ENCODE peak calls at places on chromosomes 3 and 15, in six cellular contexts. I, R, V, W, P and O are unnamed samples.

GRCh38 chr3:155296413-155296812 is 2.9 kb upstream of the STRIT1 start:
- DNase-seq in P (no peak), R (no peak), I (no peak), V (no peak), W (no peak), O (no peak)

GRCh38 chr3:152287898-152288576 is 19.3 kb downstream of the MBNL1 start:
- DNase-seq in P (no peak), I (peak; percentile 46), V (no peak), R (no peak), W (no peak), O (no peak)

GRCh38 chr3:113241292-113242033 is 30.1 kb downstream of the BOC start:
- DNase-seq in P (no peak), R (no peak), W (no peak), I (peak; percentile 22), V (peak; percentile 73), O (no peak)

GRCh38 chr15:25060472-25060803 is 105.7 kb downstream of the SNRPN start:
- DNase-seq in V (no peak), W (no peak), I (no peak), R (no peak), P (no peak), O (no peak)

GRCh38 chr3:35965908-35966307 is 326.6 kb downstream of the ARPP21 start:
- DNase-seq in V (peak; percentile 55), I (peak; percentile 55), P (no peak), R (peak; percentile 1), W (no peak), O (peak; percentile 51)

GRCh38 chr15:92457642-92458041 is 64.0 kb downstream of the ST8SIA2 start:
- DNase-seq in W (no peak), R (no peak), P (no peak), I (no peak), V (no peak), O (no peak)

GRCh38 chr3:85939026-85939616 is 980.3 kb downstream of the CADM2 start:
- DNase-seq in V (peak; percentile 46), I (no peak), R (no peak), P (no peak), W (no peak), O (no peak)

GRCh38 chr3:105691633-105692032 is 177.2 kb downstream of the CBLB start:
- DNase-seq in W (no peak), V (no peak), R (no peak), P (no peak), I (no peak), O (peak; percentile 19)

GRCh38 chr3:143535994-143536784 is 312.1 kb downstream of the SLC9A9 start:
- DNase-seq in P (no peak), R (no peak), V (peak; percentile 9), W (no peak), I (no peak), O (no peak)

GRCh38 chr3:25103391-25103790 is 324.7 kb upstream of the RARB start:
- DNase-seq in R (no peak), V (no peak), W (no peak), I (no peak), P (no peak), O (no peak)

DNA sequence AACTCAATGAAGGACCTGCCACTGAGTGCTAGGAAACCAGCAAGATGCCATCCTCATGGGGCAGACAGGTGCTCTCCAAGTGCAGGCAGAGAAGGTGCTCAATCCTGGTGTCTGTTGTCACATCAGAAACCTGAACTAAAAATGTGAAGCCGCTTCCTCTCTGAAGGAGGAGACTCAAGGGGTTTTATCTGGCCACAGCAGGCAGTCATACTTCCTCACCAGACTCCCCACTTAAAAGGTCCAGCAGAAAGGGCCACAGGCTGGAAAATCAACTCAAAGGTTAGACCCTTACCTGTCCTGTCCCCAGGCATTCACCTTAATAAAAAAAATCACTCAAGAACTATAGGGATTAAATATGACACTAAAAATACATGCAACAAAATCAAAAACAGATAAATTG is 4.8 kb downstream of the CCDC12 start:
- DNase-seq in P (no peak), R (no peak), W (no peak), I (no peak), V (no peak), O (no peak)
- H3K4me3 ChIP-seq in P (no peak overlapping the region), R (no peak overlapping the region), W (no peak overlapping the region), I (no peak overlapping the region), V (no peak overlapping the region), O (no peak overlapping the region)

DNA sequence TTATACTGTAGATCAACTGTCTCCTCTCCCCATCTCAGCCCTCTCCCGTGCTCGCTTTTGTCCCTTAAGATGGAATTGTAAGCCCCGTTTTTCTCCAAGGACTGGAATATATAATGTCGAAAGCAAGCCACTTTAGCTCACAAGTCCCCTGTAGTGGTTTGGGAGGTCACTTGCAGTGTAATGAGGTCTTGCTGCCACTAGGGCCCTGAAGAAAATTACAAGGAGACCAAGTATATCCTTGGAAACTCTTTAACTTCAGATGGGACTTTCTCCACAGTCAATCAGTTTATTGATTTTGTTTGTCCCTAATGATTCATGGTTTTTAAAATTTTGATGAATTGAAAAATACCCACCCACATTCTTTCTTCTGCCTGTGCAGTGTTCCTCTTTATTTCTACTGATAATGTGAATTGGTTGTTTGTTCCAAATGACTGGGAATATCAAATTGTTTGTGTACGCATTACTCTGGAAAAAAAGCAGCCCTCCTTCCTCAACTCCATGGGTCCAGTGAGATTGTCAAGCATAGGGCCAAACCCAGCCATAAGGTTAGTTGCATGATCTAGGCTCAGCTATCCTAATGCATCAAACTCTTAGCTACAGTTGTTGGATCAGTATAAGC is 294.8 kb downstream of the MCTP2 start:
- DNase-seq in V (no peak), I (no peak), R (no peak), W (no peak), P (no peak), O (no peak)
- TF ChIP-seq CTCF in V (peak; percentile 17), I (no peak), R (peak; percentile 44), W (peak; percentile 27), P (peak; percentile 39), O (peak; percentile 6)

GRCh38 chr3:98903099-98903498 is 1.6 kb upstream of the DCBLD2 start:
- DNase-seq in V (peak; percentile 43), W (no peak), R (no peak), I (no peak), P (no peak), O (no peak)
- H3K4me3 ChIP-seq in V (no peak overlapping the region), W (no peak overlapping the region), R (no peak overlapping the region), I (no peak overlapping the region), P (no peak overlapping the region), O (no peak overlapping the region)

DNA sequence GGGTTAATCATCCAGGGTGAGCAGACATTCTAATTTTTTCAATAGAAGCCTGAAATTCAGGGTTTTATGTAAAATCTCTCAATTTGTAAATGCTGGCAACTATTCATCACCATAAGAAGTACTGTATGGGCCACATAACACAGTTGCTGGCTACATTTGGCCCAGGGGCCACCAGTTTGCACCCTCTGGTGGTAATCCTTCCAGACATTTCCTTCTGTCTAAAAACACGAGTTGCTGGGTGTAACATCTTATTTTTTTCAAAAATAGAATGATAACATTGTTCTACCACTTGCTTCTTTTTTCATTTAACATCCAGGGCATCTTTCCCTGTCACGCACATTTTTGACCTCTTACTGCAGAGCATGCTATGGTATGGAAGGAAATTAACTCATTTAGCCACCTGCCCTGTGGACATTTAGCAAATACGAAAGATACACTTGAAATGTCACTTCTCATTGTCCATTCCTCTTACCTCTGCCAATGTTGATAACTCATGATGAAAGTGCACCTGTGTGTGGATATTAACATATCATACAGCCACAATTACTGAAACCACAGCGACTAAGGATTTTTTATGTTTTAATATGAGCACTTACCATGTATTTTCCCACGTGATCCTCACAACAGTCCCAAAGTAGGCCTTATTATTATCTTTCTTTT is 117.5 kb upstream of the ARHGEF3 start:
- DNase-seq in I (no peak), V (no peak), P (no peak), W (no peak), R (no peak), O (no peak)
- TF ChIP-seq CTCF in I (no peak), V (no peak), P (peak; percentile 10), W (no peak), R (no peak), O (no peak)

GRCh38 chr3:70775257-70775656 is 462.8 kb upstream of the MDFIC2 start:
- DNase-seq in I (no peak), W (no peak), V (no peak), R (no peak), P (no peak), O (no peak)

GRCh38 chr3:70774641-70775040 is 462.2 kb upstream of the MDFIC2 start:
- DNase-seq in P (no peak), W (no peak), I (peak; percentile 12), R (no peak), V (no peak), O (peak; percentile 3)

GRCh38 chr3:70776081-70776480 is 463.6 kb upstream of the MDFIC2 start:
- DNase-seq in P (no peak), W (no peak), V (no peak), I (no peak), R (no peak), O (no peak)

GRCh38 chr3:70780790-70781189 is 468.4 kb upstream of the MDFIC2 start:
- DNase-seq in I (no peak), R (no peak), W (no peak), P (no peak), V (no peak), O (no peak)

DNA sequence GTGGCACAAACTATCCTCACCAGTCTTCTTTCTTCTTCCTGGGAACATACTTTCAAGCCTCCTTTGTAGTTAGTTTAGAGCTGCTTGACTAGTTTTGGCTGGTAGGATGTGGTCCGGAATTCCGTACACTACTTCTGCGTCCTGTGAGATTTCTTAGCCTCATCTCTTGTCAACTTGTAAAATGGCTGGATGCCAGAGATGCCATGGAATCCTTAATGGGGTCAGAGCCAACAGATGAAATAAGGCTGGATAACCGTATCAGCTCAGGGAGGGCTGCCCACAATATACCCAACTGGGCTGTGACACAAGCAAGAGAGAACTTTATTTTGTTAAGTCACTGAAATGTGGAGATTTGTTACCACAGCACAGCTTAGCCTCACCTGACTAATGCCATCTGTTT is 466.9 kb upstream of the MDFIC2 start:
- DNase-seq in P (no peak), R (no peak), V (no peak), I (no peak), W (no peak), O (no peak)
- H3K4me3 ChIP-seq in P (no peak overlapping the region), R (no peak overlapping the region), V (no peak overlapping the region), I (no peak overlapping the region), W (no peak overlapping the region), O (no peak overlapping the region)

DNA sequence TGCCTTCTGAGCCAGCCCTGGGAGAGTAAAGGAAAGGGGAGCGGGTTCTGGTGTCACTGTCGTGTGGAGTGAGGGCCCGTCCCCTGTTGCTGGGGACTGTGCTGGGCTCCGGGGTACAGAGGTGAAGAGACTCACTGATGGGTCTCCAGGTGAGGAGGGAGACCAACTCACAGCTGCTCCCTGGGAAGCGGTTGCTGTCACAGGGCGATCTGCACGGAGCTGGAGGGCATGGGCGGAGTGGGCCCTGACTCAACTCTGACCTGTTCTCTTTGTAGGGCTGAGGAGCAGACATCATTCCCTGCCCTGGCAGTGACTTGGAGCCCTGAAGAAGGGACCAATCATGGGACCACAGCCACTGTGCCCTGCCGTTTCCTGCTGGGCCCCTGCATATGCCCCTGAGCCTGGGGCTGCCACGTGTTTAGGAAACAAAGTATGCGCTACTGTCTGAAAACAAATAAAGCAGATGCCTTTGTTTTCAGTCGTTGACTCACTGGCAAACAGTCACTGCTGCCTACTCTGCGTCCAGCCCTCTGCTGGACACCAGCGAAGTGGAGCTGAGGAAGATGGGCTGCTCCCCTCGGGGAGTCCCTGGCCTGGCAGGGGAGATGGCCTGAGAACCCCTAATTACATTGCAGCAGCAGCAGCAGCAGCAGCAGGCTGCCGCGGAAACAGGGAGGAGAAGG is 22.9 kb upstream of the PLXNA1 start:
- DNase-seq in P (no peak), I (peak; percentile 73), V (peak; percentile 71), R (no peak), W (no peak), O (peak; percentile 69)
- TF ChIP-seq CTCF in P (no peak), I (peak; percentile 56), V (peak; percentile 60), R (peak; percentile 56), W (no peak), O (peak; percentile 64)